ENCODE peak calls at places on chromosome 3, in seven cellular contexts. One of them, this sample, is unnamed.

GRCh38 chr3:100518983-100519382 is 26.6 kb downstream of the TMEM45A start:
- DNase-seq in activated naive CD8-positive, alpha-beta T cell treated with anti-CD3 and anti-CD28 coated beads, Interleukin-2, amount 50 U/mL, for 24 hours: no peak
- DNase-seq in IMR-90: peak
- DNase-seq in activated effector memory CD4-positive, alpha-beta T cell treated with Interleukin-2 at 50 U/mL for 16 hours: no peak
- DNase-seq in AG09309: no peak
- DNase-seq in NCI-H1092: no peak
- DNase-seq in HTR-8/SVneo: no peak
- DNase-seq in this sample: no peak

GRCh38 chr3:152254031-152254430 is 14.7 kb upstream of the MBNL1 start:
- DNase-seq in HTR-8/SVneo: no peak
- DNase-seq in IMR-90: no peak
- DNase-seq in AG09309: no peak
- DNase-seq in NCI-H1092: no peak
- DNase-seq in activated effector memory CD4-positive, alpha-beta T cell treated with Interleukin-2 at 50 U/mL for 16 hours: no peak
- DNase-seq in activated naive CD8-positive, alpha-beta T cell treated with anti-CD3 and anti-CD28 coated beads, Interleukin-2, amount 50 U/mL, for 24 hours: no peak
- DNase-seq in this sample: no peak

GRCh38 chr3:16849240-16849639 is 35.5 kb upstream of the PLCL2 start:
- DNase-seq in activated effector memory CD4-positive, alpha-beta T cell treated with Interleukin-2 at 50 U/mL for 16 hours: peak
- DNase-seq in AG09309: no peak
- DNase-seq in HTR-8/SVneo: no peak
- DNase-seq in activated naive CD8-positive, alpha-beta T cell treated with anti-CD3 and anti-CD28 coated beads, Interleukin-2, amount 50 U/mL, for 24 hours: peak
- DNase-seq in NCI-H1092: peak
- DNase-seq in IMR-90: peak
- DNase-seq in this sample: no peak

GRCh38 chr3:120203016-120203415 is 82.0 kb downstream of the GPR156 start:
- DNase-seq in HTR-8/SVneo: peak
- DNase-seq in activated naive CD8-positive, alpha-beta T cell treated with anti-CD3 and anti-CD28 coated beads, Interleukin-2, amount 50 U/mL, for 24 hours: no peak
- DNase-seq in IMR-90: peak
- DNase-seq in AG09309: peak
- DNase-seq in activated effector memory CD4-positive, alpha-beta T cell treated with Interleukin-2 at 50 U/mL for 16 hours: no peak
- DNase-seq in NCI-H1092: no peak
- DNase-seq in this sample: no peak

GRCh38 chr3:73405853-73406252 is 218.9 kb downstream of the PDZRN3 start:
- DNase-seq in IMR-90: peak
- DNase-seq in NCI-H1092: no peak
- DNase-seq in activated naive CD8-positive, alpha-beta T cell treated with anti-CD3 and anti-CD28 coated beads, Interleukin-2, amount 50 U/mL, for 24 hours: no peak
- DNase-seq in activated effector memory CD4-positive, alpha-beta T cell treated with Interleukin-2 at 50 U/mL for 16 hours: no peak
- DNase-seq in HTR-8/SVneo: no peak
- DNase-seq in AG09309: peak
- DNase-seq in this sample: no peak

GRCh38 chr3:149909923-149910322 is 60.8 kb downstream of the PFN2 start:
- DNase-seq in HTR-8/SVneo: no peak
- DNase-seq in activated effector memory CD4-positive, alpha-beta T cell treated with Interleukin-2 at 50 U/mL for 16 hours: no peak
- DNase-seq in AG09309: no peak
- DNase-seq in NCI-H1092: no peak
- DNase-seq in activated naive CD8-positive, alpha-beta T cell treated with anti-CD3 and anti-CD28 coated beads, Interleukin-2, amount 50 U/mL, for 24 hours: no peak
- DNase-seq in IMR-90: no peak
- DNase-seq in this sample: no peak

GRCh38 chr3:49422379-49423248 is at the start of gene AMT:
- DNase-seq in activated effector memory CD4-positive, alpha-beta T cell treated with Interleukin-2 at 50 U/mL for 16 hours: no peak
- DNase-seq in IMR-90: peak
- DNase-seq in NCI-H1092: no peak
- DNase-seq in HTR-8/SVneo: no peak
- DNase-seq in activated naive CD8-positive, alpha-beta T cell treated with anti-CD3 and anti-CD28 coated beads, Interleukin-2, amount 50 U/mL, for 24 hours: no peak
- DNase-seq in AG09309: no peak
- DNase-seq in this sample: no peak

GRCh38 chr3:115062009-115062408 is 85.1 kb downstream of the ZBTB20 start:
- DNase-seq in NCI-H1092: peak
- DNase-seq in activated effector memory CD4-positive, alpha-beta T cell treated with Interleukin-2 at 50 U/mL for 16 hours: no peak
- DNase-seq in AG09309: no peak
- DNase-seq in activated naive CD8-positive, alpha-beta T cell treated with anti-CD3 and anti-CD28 coated beads, Interleukin-2, amount 50 U/mL, for 24 hours: no peak
- DNase-seq in IMR-90: no peak
- DNase-seq in HTR-8/SVneo: no peak
- DNase-seq in this sample: no peak

GRCh38 chr3:81728766-81729544 is 32.5 kb downstream of the GBE1 start:
- DNase-seq in IMR-90: peak
- DNase-seq in HTR-8/SVneo: peak
- DNase-seq in NCI-H1092: no peak
- DNase-seq in activated naive CD8-positive, alpha-beta T cell treated with anti-CD3 and anti-CD28 coated beads, Interleukin-2, amount 50 U/mL, for 24 hours: no peak
- DNase-seq in activated effector memory CD4-positive, alpha-beta T cell treated with Interleukin-2 at 50 U/mL for 16 hours: no peak
- DNase-seq in AG09309: no peak
- DNase-seq in this sample: no peak

GRCh38 chr3:110811050-110811449 is 260.6 kb upstream of the NECTIN3 start:
- DNase-seq in NCI-H1092: no peak
- DNase-seq in IMR-90: peak
- DNase-seq in AG09309: no peak
- DNase-seq in activated effector memory CD4-positive, alpha-beta T cell treated with Interleukin-2 at 50 U/mL for 16 hours: no peak
- DNase-seq in HTR-8/SVneo: no peak
- DNase-seq in activated naive CD8-positive, alpha-beta T cell treated with anti-CD3 and anti-CD28 coated beads, Interleukin-2, amount 50 U/mL, for 24 hours: no peak
- DNase-seq in this sample: no peak

GRCh38 chr3:67569324-67569723 is 85.1 kb downstream of the SUCLG2 start:
- DNase-seq in activated effector memory CD4-positive, alpha-beta T cell treated with Interleukin-2 at 50 U/mL for 16 hours: no peak
- DNase-seq in AG09309: no peak
- DNase-seq in activated naive CD8-positive, alpha-beta T cell treated with anti-CD3 and anti-CD28 coated beads, Interleukin-2, amount 50 U/mL, for 24 hours: no peak
- DNase-seq in HTR-8/SVneo: no peak
- DNase-seq in IMR-90: no peak
- DNase-seq in NCI-H1092: no peak
- DNase-seq in this sample: no peak

GRCh38 chr3:126355777-126356372 is 1.3 kb downstream of the KLF15 start:
- DNase-seq in AG09309: no peak
- DNase-seq in IMR-90: peak
- DNase-seq in activated effector memory CD4-positive, alpha-beta T cell treated with Interleukin-2 at 50 U/mL for 16 hours: no peak
- DNase-seq in HTR-8/SVneo: peak
- DNase-seq in NCI-H1092: no peak
- DNase-seq in activated naive CD8-positive, alpha-beta T cell treated with anti-CD3 and anti-CD28 coated beads, Interleukin-2, amount 50 U/mL, for 24 hours: no peak
- DNase-seq in this sample: no peak

GRCh38 chr3:128355549-128355930 is 111.2 kb downstream of the DNAJB8 start:
- DNase-seq in activated naive CD8-positive, alpha-beta T cell treated with anti-CD3 and anti-CD28 coated beads, Interleukin-2, amount 50 U/mL, for 24 hours: no peak
- DNase-seq in IMR-90: no peak
- DNase-seq in activated effector memory CD4-positive, alpha-beta T cell treated with Interleukin-2 at 50 U/mL for 16 hours: no peak
- DNase-seq in HTR-8/SVneo: no peak
- DNase-seq in AG09309: no peak
- DNase-seq in NCI-H1092: no peak
- DNase-seq in this sample: no peak

GRCh38 chr3:151171145-151171544 is 31.9 kb downstream of the GPR171 start:
- DNase-seq in IMR-90: peak
- DNase-seq in AG09309: no peak
- DNase-seq in NCI-H1092: no peak
- DNase-seq in activated effector memory CD4-positive, alpha-beta T cell treated with Interleukin-2 at 50 U/mL for 16 hours: peak
- DNase-seq in HTR-8/SVneo: no peak
- DNase-seq in activated naive CD8-positive, alpha-beta T cell treated with anti-CD3 and anti-CD28 coated beads, Interleukin-2, amount 50 U/mL, for 24 hours: peak
- DNase-seq in this sample: peak

GRCh38 chr3:122169911-122170310 is 13.6 kb upstream of the CASR start:
- DNase-seq in NCI-H1092: no peak
- DNase-seq in HTR-8/SVneo: no peak
- DNase-seq in AG09309: no peak
- DNase-seq in activated naive CD8-positive, alpha-beta T cell treated with anti-CD3 and anti-CD28 coated beads, Interleukin-2, amount 50 U/mL, for 24 hours: no peak
- DNase-seq in activated effector memory CD4-positive, alpha-beta T cell treated with Interleukin-2 at 50 U/mL for 16 hours: no peak
- DNase-seq in IMR-90: no peak
- DNase-seq in this sample: no peak

GRCh38 chr3:194259982-194260856 is 90.9 kb downstream of the CPN2 start:
- DNase-seq in AG09309: peak
- DNase-seq in HTR-8/SVneo: no peak
- DNase-seq in activated naive CD8-positive, alpha-beta T cell treated with anti-CD3 and anti-CD28 coated beads, Interleukin-2, amount 50 U/mL, for 24 hours: no peak
- DNase-seq in IMR-90: peak
- DNase-seq in activated effector memory CD4-positive, alpha-beta T cell treated with Interleukin-2 at 50 U/mL for 16 hours: no peak
- DNase-seq in NCI-H1092: no peak
- DNase-seq in this sample: no peak

GRCh38 chr3:30681276-30682211 is 75.1 kb downstream of the TGFBR2 start:
- DNase-seq in activated effector memory CD4-positive, alpha-beta T cell treated with Interleukin-2 at 50 U/mL for 16 hours: no peak
- DNase-seq in NCI-H1092: no peak
- DNase-seq in AG09309: peak
- DNase-seq in activated naive CD8-positive, alpha-beta T cell treated with anti-CD3 and anti-CD28 coated beads, Interleukin-2, amount 50 U/mL, for 24 hours: no peak
- DNase-seq in IMR-90: peak
- DNase-seq in HTR-8/SVneo: no peak
- DNase-seq in this sample: no peak

GRCh38 chr3:47475029-47475569 is 642 bp downstream of the SCAP start:
- DNase-seq in activated effector memory CD4-positive, alpha-beta T cell treated with Interleukin-2 at 50 U/mL for 16 hours: no peak
- DNase-seq in activated naive CD8-positive, alpha-beta T cell treated with anti-CD3 and anti-CD28 coated beads, Interleukin-2, amount 50 U/mL, for 24 hours: peak
- DNase-seq in HTR-8/SVneo: no peak
- DNase-seq in IMR-90: peak
- DNase-seq in AG09309: no peak
- DNase-seq in NCI-H1092: no peak
- DNase-seq in this sample: peak

GRCh38 chr3:114441386-114441785 is 147.6 kb downstream of the TIGIT start:
- DNase-seq in AG09309: no peak
- DNase-seq in HTR-8/SVneo: no peak
- DNase-seq in activated naive CD8-positive, alpha-beta T cell treated with anti-CD3 and anti-CD28 coated beads, Interleukin-2, amount 50 U/mL, for 24 hours: no peak
- DNase-seq in IMR-90: no peak
- DNase-seq in activated effector memory CD4-positive, alpha-beta T cell treated with Interleukin-2 at 50 U/mL for 16 hours: no peak
- DNase-seq in NCI-H1092: peak
- DNase-seq in this sample: no peak

GRCh38 chr3:10549617-10550228 is 44.3 kb upstream of the ATP2B2 start:
- DNase-seq in AG09309: no peak
- DNase-seq in HTR-8/SVneo: no peak
- DNase-seq in activated effector memory CD4-positive, alpha-beta T cell treated with Interleukin-2 at 50 U/mL for 16 hours: no peak
- DNase-seq in IMR-90: no peak
- DNase-seq in NCI-H1092: no peak
- DNase-seq in activated naive CD8-positive, alpha-beta T cell treated with anti-CD3 and anti-CD28 coated beads, Interleukin-2, amount 50 U/mL, for 24 hours: no peak
- DNase-seq in this sample: no peak

GRCh38 chr3:34842706-34843478 is 796.4 kb upstream of the ARPP21 start:
- DNase-seq in NCI-H1092: no peak
- DNase-seq in HTR-8/SVneo: no peak
- DNase-seq in IMR-90: no peak
- DNase-seq in activated naive CD8-positive, alpha-beta T cell treated with anti-CD3 and anti-CD28 coated beads, Interleukin-2, amount 50 U/mL, for 24 hours: no peak
- DNase-seq in activated effector memory CD4-positive, alpha-beta T cell treated with Interleukin-2 at 50 U/mL for 16 hours: no peak
- DNase-seq in AG09309: no peak
- DNase-seq in this sample: no peak